ENCODE peak calls at places on chromosomes 3 and 15, in eight cellular contexts. C is activated naive CD4-positive, alpha-beta T cell; U is M059J; K is stimulated activated naive B cell treated with anti-CD40 and anti-IgM and Interleukin-4, amounts not matched to agents 10 μg/mL and 1 μg/mL and 100 μg/mL, for 72 hours; P is activated CD4-positive, alpha-beta T cell treated with anti-CD3 and anti-CD28 coated beads, Interleukin-2, amount 50 U/mL, for 24 hours; V is OCI-LY7; L is mucosa of descending colon; O is fibroblast of mammary gland. G is an unnamed sample.

GRCh38 chr3:53189276-53189675 is 28.3 kb downstream of the PRKCD start:
- DNase-seq in C (no peak), U (no peak), K (no peak), P (no peak), V (no peak), L (no peak), O (no peak), G (no peak)

GRCh38 chr15:47422901-47423300 is 294.4 kb upstream of the SEMA6D start:
- DNase-seq in C (no peak), U (no peak), K (no peak), P (no peak), V (no peak), L (no peak), O (peak), G (peak)

GRCh38 chr3:151903501-151903991 is 30.1 kb downstream of the SUCNR1 start:
- DNase-seq in C (no peak), U (peak), K (no peak), P (no peak), V (no peak), L (no peak), O (peak), G (peak)

GRCh38 chr3:53921296-53921695 is 29.6 kb upstream of the SELENOK start:
- DNase-seq in C (no peak), U (peak), K (no peak), P (no peak), V (peak), L (no peak), O (peak), G (peak)

GRCh38 chr15:57375827-57376694 is at the start of gene CGNL1:
- DNase-seq in C (no peak), U (peak), K (no peak), P (no peak), V (no peak), L (peak), O (no peak), G (peak)

GRCh38 chr3:182947892-182948291 is 32.4 kb downstream of the DCUN1D1 start:
- DNase-seq in C (no peak), U (peak), K (no peak), P (no peak), V (peak), L (no peak), O (no peak), G (no peak)

GRCh38 chr3:135240426-135240825 is 445.4 kb downstream of the EPHB1 start:
- DNase-seq in C (no peak), U (no peak), K (no peak), P (no peak), V (no peak), L (no peak), O (peak), G (no peak)

GRCh38 chr3:149401215-149401925 is 23.9 kb upstream of the TM4SF1 start:
- DNase-seq in C (no peak), U (peak), K (no peak), P (no peak), V (peak), L (peak), O (peak), G (peak)

GRCh38 chr3:170705136-170705535 is 119.3 kb upstream of the SLC7A14 start:
- DNase-seq in C (no peak), U (no peak), K (no peak), P (no peak), V (no peak), L (no peak), O (no peak), G (no peak)

GRCh38 chr15:37031198-37031597 is 69.2 kb downstream of the MEIS2 start:
- DNase-seq in C (no peak), U (peak), K (no peak), P (no peak), V (no peak), L (no peak), O (peak), G (peak)

GRCh38 chr15:60964527-60964926 is 264.6 kb downstream of the RORA start:
- DNase-seq in C (no peak), U (peak), K (no peak), P (no peak), V (no peak), L (no peak), O (no peak), G (no peak)

GRCh38 chr15:90362936-90363212 is 10.8 kb downstream of the ZNF774 start:
- DNase-seq in C (no peak), U (peak), K (no peak), P (no peak), V (no peak), L (no peak), O (peak), G (peak)

GRCh38 chr3:128311441-128311844 is 155.2 kb downstream of the DNAJB8 start:
- DNase-seq in C (no peak), U (no peak), K (no peak), P (no peak), V (no peak), L (no peak), O (no peak), G (no peak)

GRCh38 chr15:74598126-74598842 is 17.4 kb upstream of the CLK3 start:
- DNase-seq in C (peak), U (peak), K (peak), P (peak), V (peak), L (peak), O (peak), G (peak)

GRCh38 chr3:144791034-144791433 is 819.4 kb downstream of the DIPK2A start:
- DNase-seq in C (no peak), U (no peak), K (no peak), P (no peak), V (no peak), L (no peak), O (no peak), G (no peak)

GRCh38 chr3:94083261-94083660 is 20.4 kb downstream of the NSUN3 start:
- DNase-seq in C (no peak), U (no peak), K (no peak), P (no peak), V (no peak), L (no peak), O (no peak), G (no peak)

GRCh38 chr3:139096670-139097069 is 52.0 kb upstream of the PRR23C start:
- DNase-seq in C (no peak), U (no peak), K (no peak), P (no peak), V (no peak), L (no peak), O (no peak), G (no peak)

GRCh38 chr3:127536818-127537810 is 53.4 kb downstream of the TPRA1 start:
- DNase-seq in C (no peak), U (no peak), K (no peak), P (no peak), V (no peak), L (no peak), O (no peak), G (no peak)

GRCh38 chr15:41940441-41940857 is 31.9 kb downstream of the EHD4 start:
- DNase-seq in C (no peak), U (peak), K (no peak), P (peak), V (no peak), L (no peak), O (peak), G (peak)

GRCh38 chr3:129592362-129593150 is 13.9 kb downstream of the PLXND1 start:
- DNase-seq in C (no peak), U (no peak), K (no peak), P (no peak), V (no peak), L (peak), O (peak), G (no peak)

GRCh38 chr15:86855307-86855706 is 775.6 kb downstream of the AGBL1 start:
- DNase-seq in C (no peak), U (no peak), K (no peak), P (no peak), V (no peak), L (no peak), O (no peak), G (no peak)

GRCh38 chr3:6771171-6771570 is 89.7 kb upstream of the GRM7 start:
- DNase-seq in C (no peak), U (no peak), K (no peak), P (no peak), V (no peak), L (no peak), O (no peak), G (no peak)

GRCh38 chr3:122947086-122947611 is 80.4 kb downstream of the SEMA5B start:
- DNase-seq in C (no peak), U (no peak), K (no peak), P (no peak), V (no peak), L (no peak), O (no peak), G (no peak)

GRCh38 chr3:98580774-98581365 is 12.5 kb downstream of the CPOX start:
- DNase-seq in C (no peak), U (no peak), K (no peak), P (no peak), V (no peak), L (no peak), O (no peak), G (no peak)

GRCh38 chr15:74869372-74869725 is 3.8 kb downstream of the SCAMP2 start:
- DNase-seq in C (no peak), U (no peak), K (no peak), P (no peak), V (no peak), L (no peak), O (no peak), G (no peak)

GRCh38 chr15:40952901-40953712 is at the start of gene CHAC1:
- DNase-seq in C (peak), U (peak), K (peak), P (peak), V (peak), L (peak), O (peak), G (peak)

GRCh38 chr15:80461370-80462060 is 57.3 kb downstream of the ARNT2 start:
- DNase-seq in C (no peak), U (peak), K (no peak), P (no peak), V (no peak), L (no peak), O (no peak), G (no peak)

GRCh38 chr3:189652042-189652441 is 20.9 kb downstream of the TP63 start:
- DNase-seq in C (peak), U (peak), K (no peak), P (no peak), V (peak), L (peak), O (peak), G (peak)

GRCh38 chr3:114674041-114674440 is 380.2 kb downstream of the TIGIT start:
- DNase-seq in C (no peak), U (peak), K (no peak), P (no peak), V (no peak), L (no peak), O (peak), G (peak)

GRCh38 chr15:32790352-32790999 is 72.7 kb downstream of the GREM1 start:
- DNase-seq in C (no peak), U (peak), K (no peak), P (no peak), V (no peak), L (no peak), O (peak), G (peak)

GRCh38 chr3:128491071-128491899 is 1.7 kb downstream of the GATA2 start:
- DNase-seq in C (no peak), U (no peak), K (no peak), P (no peak), V (no peak), L (no peak), O (no peak), G (no peak)

GRCh38 chr3:48694610-48695051 is 8.9 kb upstream of the NCKIPSD start:
- DNase-seq in C (no peak), U (peak), K (no peak), P (no peak), V (no peak), L (peak), O (peak), G (peak)

GRCh38 chr3:65479118-65479517 is 559.6 kb downstream of the MAGI1 start:
- DNase-seq in C (no peak), U (no peak), K (no peak), P (no peak), V (no peak), L (no peak), O (no peak), G (no peak)

GRCh38 chr15:96285306-96285705 is 45.2 kb upstream of the NR2F2 start:
- DNase-seq in C (no peak), U (peak), K (no peak), P (no peak), V (no peak), L (no peak), O (peak), G (peak)

GRCh38 chr3:96449341-96449740 is 365.1 kb upstream of the EPHA6 start:
- DNase-seq in C (no peak), U (no peak), K (no peak), P (no peak), V (no peak), L (no peak), O (no peak), G (no peak)